ENCODE peak calls at places on chromosomes 16 and 17, in seven cellular contexts. One of them, this sample, is unnamed.

GRCh38 chr17:8359769-8360168 is 16.7 kb downstream of the KRABD2 start:
- DNase-seq in activated CD4-positive, alpha-beta T cell treated with anti-CD3 and anti-CD28 coated beads for 36 hours: no peak
- DNase-seq in amygdala: peak
- DNase-seq in fibroblast of pulmonary artery: peak
- DNase-seq in HepG2: no peak
- DNase-seq in NCI-H2081: no peak
- DNase-seq in K562: peak
- DNase-seq in this sample: no peak

GRCh38 chr16:89026121-89026612 is 49.2 kb upstream of the CBFA2T3 start:
- DNase-seq in activated CD4-positive, alpha-beta T cell treated with anti-CD3 and anti-CD28 coated beads for 36 hours: peak
- DNase-seq in amygdala: no peak
- DNase-seq in fibroblast of pulmonary artery: no peak
- DNase-seq in HepG2: no peak
- DNase-seq in NCI-H2081: no peak
- DNase-seq in K562: peak
- DNase-seq in this sample: no peak

GRCh38 chr17:50918933-50919296 is 52.8 kb upstream of the TOB1 start:
- DNase-seq in activated CD4-positive, alpha-beta T cell treated with anti-CD3 and anti-CD28 coated beads for 36 hours: peak
- DNase-seq in amygdala: no peak
- DNase-seq in fibroblast of pulmonary artery: no peak
- DNase-seq in HepG2: no peak
- DNase-seq in NCI-H2081: no peak
- DNase-seq in K562: no peak
- DNase-seq in this sample: no peak

GRCh38 chr17:58320163-58320558 is 8.4 kb downstream of the TSPOAP1 start:
- DNase-seq in activated CD4-positive, alpha-beta T cell treated with anti-CD3 and anti-CD28 coated beads for 36 hours: no peak
- DNase-seq in amygdala: no peak
- DNase-seq in fibroblast of pulmonary artery: no peak
- DNase-seq in HepG2: no peak
- DNase-seq in NCI-H2081: no peak
- DNase-seq in K562: no peak
- DNase-seq in this sample: no peak

GRCh38 chr17:43645765-43646481 is 15.8 kb downstream of the MEOX1 start:
- DNase-seq in activated CD4-positive, alpha-beta T cell treated with anti-CD3 and anti-CD28 coated beads for 36 hours: peak
- DNase-seq in amygdala: no peak
- DNase-seq in fibroblast of pulmonary artery: peak
- DNase-seq in HepG2: no peak
- DNase-seq in NCI-H2081: no peak
- DNase-seq in K562: no peak
- DNase-seq in this sample: no peak

GRCh38 chr16:12063435-12063834 is 86.9 kb downstream of the SNX29 start:
- DNase-seq in activated CD4-positive, alpha-beta T cell treated with anti-CD3 and anti-CD28 coated beads for 36 hours: no peak
- DNase-seq in amygdala: no peak
- DNase-seq in fibroblast of pulmonary artery: no peak
- DNase-seq in HepG2: no peak
- DNase-seq in NCI-H2081: no peak
- DNase-seq in K562: no peak
- DNase-seq in this sample: no peak

GRCh38 chr17:58265902-58266875 is 14.5 kb downstream of the MPO start:
- DNase-seq in activated CD4-positive, alpha-beta T cell treated with anti-CD3 and anti-CD28 coated beads for 36 hours: no peak
- DNase-seq in amygdala: no peak
- DNase-seq in fibroblast of pulmonary artery: no peak
- DNase-seq in HepG2: no peak
- DNase-seq in NCI-H2081: no peak
- DNase-seq in K562: no peak
- DNase-seq in this sample: no peak

GRCh38 chr16:89574681-89575246 is 794 bp upstream of the CPNE7 start:
- DNase-seq in activated CD4-positive, alpha-beta T cell treated with anti-CD3 and anti-CD28 coated beads for 36 hours: peak
- DNase-seq in amygdala: no peak
- DNase-seq in fibroblast of pulmonary artery: peak
- DNase-seq in HepG2: no peak
- DNase-seq in NCI-H2081: no peak
- DNase-seq in K562: peak
- DNase-seq in this sample: no peak

GRCh38 chr16:11392041-11392581 is 46.9 kb downstream of the RMI2 start:
- DNase-seq in activated CD4-positive, alpha-beta T cell treated with anti-CD3 and anti-CD28 coated beads for 36 hours: no peak
- DNase-seq in amygdala: no peak
- DNase-seq in fibroblast of pulmonary artery: no peak
- DNase-seq in HepG2: no peak
- DNase-seq in NCI-H2081: no peak
- DNase-seq in K562: no peak
- DNase-seq in this sample: no peak

GRCh38 chr17:77712578-77712977 is 245.9 kb upstream of the TNRC6C start:
- DNase-seq in activated CD4-positive, alpha-beta T cell treated with anti-CD3 and anti-CD28 coated beads for 36 hours: no peak
- DNase-seq in amygdala: no peak
- DNase-seq in fibroblast of pulmonary artery: no peak
- DNase-seq in HepG2: no peak
- DNase-seq in NCI-H2081: no peak
- DNase-seq in K562: no peak
- DNase-seq in this sample: no peak

GRCh38 chr17:51356084-51356410 is 95.7 kb downstream of the UTP18 start:
- DNase-seq in activated CD4-positive, alpha-beta T cell treated with anti-CD3 and anti-CD28 coated beads for 36 hours: no peak
- DNase-seq in amygdala: no peak
- DNase-seq in fibroblast of pulmonary artery: no peak
- DNase-seq in HepG2: no peak
- DNase-seq in NCI-H2081: no peak
- DNase-seq in K562: no peak
- DNase-seq in this sample: no peak

GRCh38 chr17:42872251-42872965 is 21.4 kb downstream of the AOC3 start:
- DNase-seq in activated CD4-positive, alpha-beta T cell treated with anti-CD3 and anti-CD28 coated beads for 36 hours: no peak
- DNase-seq in amygdala: no peak
- DNase-seq in fibroblast of pulmonary artery: no peak
- DNase-seq in HepG2: no peak
- DNase-seq in NCI-H2081: no peak
- DNase-seq in K562: no peak
- DNase-seq in this sample: no peak

GRCh38 chr17:73909156-73909555 is 264.9 kb upstream of the SDK2 start:
- DNase-seq in activated CD4-positive, alpha-beta T cell treated with anti-CD3 and anti-CD28 coated beads for 36 hours: no peak
- DNase-seq in amygdala: no peak
- DNase-seq in fibroblast of pulmonary artery: no peak
- DNase-seq in HepG2: no peak
- DNase-seq in NCI-H2081: no peak
- DNase-seq in K562: no peak
- DNase-seq in this sample: no peak

GRCh38 chr17:28777178-28777577 is 33.4 kb downstream of the TRAF4 start:
- DNase-seq in activated CD4-positive, alpha-beta T cell treated with anti-CD3 and anti-CD28 coated beads for 36 hours: no peak
- DNase-seq in amygdala: no peak
- DNase-seq in fibroblast of pulmonary artery: no peak
- DNase-seq in HepG2: no peak
- DNase-seq in NCI-H2081: no peak
- DNase-seq in K562: no peak
- DNase-seq in this sample: no peak

GRCh38 chr16:74903095-74903494 is 81.8 kb downstream of the WDR59 start:
- DNase-seq in activated CD4-positive, alpha-beta T cell treated with anti-CD3 and anti-CD28 coated beads for 36 hours: no peak
- DNase-seq in amygdala: no peak
- DNase-seq in fibroblast of pulmonary artery: no peak
- DNase-seq in HepG2: no peak
- DNase-seq in NCI-H2081: no peak
- DNase-seq in K562: no peak
- DNase-seq in this sample: no peak

GRCh38 chr17:6936370-6937028 is 59.4 kb upstream of the ALOX12 start:
- DNase-seq in activated CD4-positive, alpha-beta T cell treated with anti-CD3 and anti-CD28 coated beads for 36 hours: peak
- DNase-seq in amygdala: peak
- DNase-seq in fibroblast of pulmonary artery: peak
- DNase-seq in HepG2: no peak
- DNase-seq in NCI-H2081: no peak
- DNase-seq in K562: no peak
- DNase-seq in this sample: no peak

GRCh38 chr16:27778171-27778925 is 228.4 kb downstream of the KATNIP start:
- DNase-seq in activated CD4-positive, alpha-beta T cell treated with anti-CD3 and anti-CD28 coated beads for 36 hours: no peak
- DNase-seq in amygdala: no peak
- DNase-seq in fibroblast of pulmonary artery: no peak
- DNase-seq in HepG2: no peak
- DNase-seq in NCI-H2081: no peak
- DNase-seq in K562: no peak
- DNase-seq in this sample: no peak

GRCh38 chr17:43609613-43610385 is 51.9 kb downstream of the MEOX1 start:
- DNase-seq in activated CD4-positive, alpha-beta T cell treated with anti-CD3 and anti-CD28 coated beads for 36 hours: no peak
- DNase-seq in amygdala: no peak
- DNase-seq in fibroblast of pulmonary artery: peak
- DNase-seq in HepG2: no peak
- DNase-seq in NCI-H2081: no peak
- DNase-seq in K562: no peak
- DNase-seq in this sample: no peak